ENCODE peak calls at places on chromosome X, in nine cellular contexts. One of them, this sample, is unnamed.
A peak's percentile ranks its signal among the peaks of the same experiment; 100 is the strongest.

GRCh38 chrX:39242187-39242586 is 440.9 kb downstream of the MID1IP1 start:
- DNase-seq in epithelial cell of esophagus: peak; percentile 38
- DNase-seq in AG10803: no peak
- DNase-seq in mucosa of descending colon: no peak
- DNase-seq in tibial artery: no peak
- DNase-seq in nephron progenitor cell: peak; percentile 12
- DNase-seq in cardiac muscle cell: peak; percentile 62
- DNase-seq in progenitor cell of endocrine pancreas: no peak
- DNase-seq in colonic mucosa: peak; percentile 64
- DNase-seq in this sample: peak; percentile 45

GRCh38 chrX:118626346-118626745 is 101.1 kb upstream of the IL13RA1 start:
- DNase-seq in epithelial cell of esophagus: no peak
- DNase-seq in AG10803: no peak
- DNase-seq in mucosa of descending colon: no peak
- DNase-seq in tibial artery: no peak
- DNase-seq in nephron progenitor cell: no peak
- DNase-seq in cardiac muscle cell: no peak
- DNase-seq in progenitor cell of endocrine pancreas: no peak
- DNase-seq in colonic mucosa: no peak
- DNase-seq in this sample: no peak

GRCh38 chrX:24081661-24082154 is 27.0 kb downstream of the EIF2S3 start:
- DNase-seq in epithelial cell of esophagus: peak; percentile 65
- DNase-seq in AG10803: peak; percentile 62
- DNase-seq in mucosa of descending colon: peak; percentile 64
- DNase-seq in tibial artery: peak; percentile 71
- DNase-seq in nephron progenitor cell: peak; percentile 55
- DNase-seq in cardiac muscle cell: peak; percentile 38
- DNase-seq in progenitor cell of endocrine pancreas: no peak
- DNase-seq in colonic mucosa: peak; percentile 58
- DNase-seq in this sample: peak; percentile 77

GRCh38 chrX:74922922-74923321 is 2.3 kb downstream of the NEXMIF start:
- DNase-seq in epithelial cell of esophagus: no peak
- DNase-seq in AG10803: no peak
- DNase-seq in mucosa of descending colon: no peak
- DNase-seq in tibial artery: no peak
- DNase-seq in nephron progenitor cell: no peak
- DNase-seq in cardiac muscle cell: no peak
- DNase-seq in progenitor cell of endocrine pancreas: no peak
- DNase-seq in colonic mucosa: no peak
- DNase-seq in this sample: no peak

GRCh38 chrX:120604359-120604782 is 470 bp downstream of the MCTS1 start:
- DNase-seq in epithelial cell of esophagus: peak; percentile 44
- DNase-seq in AG10803: peak; percentile 75
- DNase-seq in mucosa of descending colon: no peak
- DNase-seq in tibial artery: no peak
- DNase-seq in nephron progenitor cell: no peak
- DNase-seq in cardiac muscle cell: peak; percentile 1
- DNase-seq in progenitor cell of endocrine pancreas: no peak
- DNase-seq in colonic mucosa: peak; percentile 37
- DNase-seq in this sample: peak; percentile 22

GRCh38 chrX:100976211-100976610 is 6.7 kb downstream of the ARL13A start:
- DNase-seq in epithelial cell of esophagus: no peak
- DNase-seq in AG10803: no peak
- DNase-seq in mucosa of descending colon: no peak
- DNase-seq in tibial artery: no peak
- DNase-seq in nephron progenitor cell: no peak
- DNase-seq in cardiac muscle cell: no peak
- DNase-seq in progenitor cell of endocrine pancreas: no peak
- DNase-seq in colonic mucosa: no peak
- DNase-seq in this sample: no peak

GRCh38 chrX:2831471-2832228 is 2.9 kb downstream of the GYG2 start:
- DNase-seq in epithelial cell of esophagus: no peak
- DNase-seq in AG10803: no peak
- DNase-seq in mucosa of descending colon: no peak
- DNase-seq in tibial artery: no peak
- DNase-seq in nephron progenitor cell: no peak
- DNase-seq in cardiac muscle cell: no peak
- DNase-seq in progenitor cell of endocrine pancreas: no peak
- DNase-seq in colonic mucosa: no peak
- DNase-seq in this sample: no peak

GRCh38 chrX:130975947-130976346 is 72.9 kb upstream of the ENOX2 start:
- DNase-seq in epithelial cell of esophagus: peak; percentile 57
- DNase-seq in AG10803: peak; percentile 41
- DNase-seq in mucosa of descending colon: no peak
- DNase-seq in tibial artery: no peak
- DNase-seq in nephron progenitor cell: peak; percentile 64
- DNase-seq in cardiac muscle cell: peak; percentile 75
- DNase-seq in progenitor cell of endocrine pancreas: peak; percentile 29
- DNase-seq in colonic mucosa: peak; percentile 42
- DNase-seq in this sample: peak; percentile 55

GRCh38 chrX:50471390-50471789 is 765 bp upstream of the DGKK start:
- DNase-seq in epithelial cell of esophagus: no peak
- DNase-seq in AG10803: no peak
- DNase-seq in mucosa of descending colon: no peak
- DNase-seq in tibial artery: no peak
- DNase-seq in nephron progenitor cell: peak; percentile 28
- DNase-seq in cardiac muscle cell: peak; percentile 11
- DNase-seq in progenitor cell of endocrine pancreas: no peak
- DNase-seq in colonic mucosa: no peak
- DNase-seq in this sample: no peak

GRCh38 chrX:103758555-103758954 is 18.1 kb upstream of the PLP1 start:
- DNase-seq in epithelial cell of esophagus: no peak
- DNase-seq in AG10803: no peak
- DNase-seq in mucosa of descending colon: no peak
- DNase-seq in tibial artery: no peak
- DNase-seq in nephron progenitor cell: no peak
- DNase-seq in cardiac muscle cell: no peak
- DNase-seq in progenitor cell of endocrine pancreas: no peak
- DNase-seq in colonic mucosa: no peak
- DNase-seq in this sample: no peak

GRCh38 chrX:149045645-149046210 is 459.4 kb downstream of the IDS start:
- DNase-seq in epithelial cell of esophagus: no peak
- DNase-seq in AG10803: no peak
- DNase-seq in mucosa of descending colon: no peak
- DNase-seq in tibial artery: no peak
- DNase-seq in nephron progenitor cell: no peak
- DNase-seq in cardiac muscle cell: no peak
- DNase-seq in progenitor cell of endocrine pancreas: no peak
- DNase-seq in colonic mucosa: no peak
- DNase-seq in this sample: no peak

GRCh38 chrX:110167952-110168451 is 149.9 kb downstream of the AMMECR1 start:
- DNase-seq in epithelial cell of esophagus: peak; percentile 33
- DNase-seq in AG10803: peak; percentile 18
- DNase-seq in mucosa of descending colon: no peak
- DNase-seq in tibial artery: no peak
- DNase-seq in nephron progenitor cell: peak; percentile 57
- DNase-seq in cardiac muscle cell: peak; percentile 62
- DNase-seq in progenitor cell of endocrine pancreas: peak; percentile 15
- DNase-seq in colonic mucosa: no peak
- DNase-seq in this sample: peak; percentile 61

GRCh38 chrX:21373637-21374162 is 518 bp upstream of the CNKSR2 start:
- DNase-seq in epithelial cell of esophagus: no peak
- DNase-seq in AG10803: no peak
- DNase-seq in mucosa of descending colon: peak; percentile 40
- DNase-seq in tibial artery: peak; percentile 62
- DNase-seq in nephron progenitor cell: no peak
- DNase-seq in cardiac muscle cell: no peak
- DNase-seq in progenitor cell of endocrine pancreas: no peak
- DNase-seq in colonic mucosa: peak; percentile 48
- DNase-seq in this sample: peak; percentile 29

GRCh38 chrX:26918633-26919032 is 544.5 kb downstream of the PPP4R3C start:
- DNase-seq in epithelial cell of esophagus: peak; percentile 39
- DNase-seq in AG10803: no peak
- DNase-seq in mucosa of descending colon: no peak
- DNase-seq in tibial artery: no peak
- DNase-seq in nephron progenitor cell: peak; percentile 8
- DNase-seq in cardiac muscle cell: peak; percentile 16
- DNase-seq in progenitor cell of endocrine pancreas: no peak
- DNase-seq in colonic mucosa: no peak
- DNase-seq in this sample: peak; percentile 40
- TF ChIP-seq CTCF in epithelial cell of esophagus: peak; percentile 21
- TF ChIP-seq CTCF in AG10803: no peak
- TF ChIP-seq CTCF in mucosa of descending colon: no peak
- TF ChIP-seq CTCF in tibial artery: peak; percentile 15
- TF ChIP-seq CTCF in nephron progenitor cell: peak; percentile 15
- TF ChIP-seq CTCF in cardiac muscle cell: peak; percentile 28
- TF ChIP-seq CTCF in progenitor cell of endocrine pancreas: peak; percentile 28
- TF ChIP-seq CTCF in colonic mucosa: no peak
- TF ChIP-seq CTCF in this sample: peak; percentile 73

GRCh38 chrX:153692611-153693156 is 5.0 kb downstream of the SLC6A8 start:
- DNase-seq in epithelial cell of esophagus: no peak
- DNase-seq in AG10803: no peak
- DNase-seq in mucosa of descending colon: peak; percentile 49
- DNase-seq in tibial artery: no peak
- DNase-seq in nephron progenitor cell: no peak
- DNase-seq in cardiac muscle cell: no peak
- DNase-seq in progenitor cell of endocrine pancreas: no peak
- DNase-seq in colonic mucosa: no peak
- DNase-seq in this sample: no peak

GRCh38 chrX:153692003-153692402 is 4.3 kb downstream of the SLC6A8 start:
- DNase-seq in epithelial cell of esophagus: no peak
- DNase-seq in AG10803: no peak
- DNase-seq in mucosa of descending colon: no peak
- DNase-seq in tibial artery: no peak
- DNase-seq in nephron progenitor cell: no peak
- DNase-seq in cardiac muscle cell: no peak
- DNase-seq in progenitor cell of endocrine pancreas: no peak
- DNase-seq in colonic mucosa: no peak
- DNase-seq in this sample: no peak

GRCh38 chrX:153693216-153694086 is 5.7 kb downstream of the SLC6A8 start:
- DNase-seq in epithelial cell of esophagus: peak; percentile 63
- DNase-seq in AG10803: no peak
- DNase-seq in mucosa of descending colon: peak; percentile 47
- DNase-seq in tibial artery: no peak
- DNase-seq in nephron progenitor cell: no peak
- DNase-seq in cardiac muscle cell: no peak
- DNase-seq in progenitor cell of endocrine pancreas: no peak
- DNase-seq in colonic mucosa: no peak
- DNase-seq in this sample: no peak

GRCh38 chrX:153696100-153696499 is 8.4 kb downstream of the SLC6A8 start:
- DNase-seq in epithelial cell of esophagus: no peak
- DNase-seq in AG10803: no peak
- DNase-seq in mucosa of descending colon: no peak
- DNase-seq in tibial artery: no peak
- DNase-seq in nephron progenitor cell: no peak
- DNase-seq in cardiac muscle cell: no peak
- DNase-seq in progenitor cell of endocrine pancreas: no peak
- DNase-seq in colonic mucosa: no peak
- DNase-seq in this sample: no peak

DNA sequence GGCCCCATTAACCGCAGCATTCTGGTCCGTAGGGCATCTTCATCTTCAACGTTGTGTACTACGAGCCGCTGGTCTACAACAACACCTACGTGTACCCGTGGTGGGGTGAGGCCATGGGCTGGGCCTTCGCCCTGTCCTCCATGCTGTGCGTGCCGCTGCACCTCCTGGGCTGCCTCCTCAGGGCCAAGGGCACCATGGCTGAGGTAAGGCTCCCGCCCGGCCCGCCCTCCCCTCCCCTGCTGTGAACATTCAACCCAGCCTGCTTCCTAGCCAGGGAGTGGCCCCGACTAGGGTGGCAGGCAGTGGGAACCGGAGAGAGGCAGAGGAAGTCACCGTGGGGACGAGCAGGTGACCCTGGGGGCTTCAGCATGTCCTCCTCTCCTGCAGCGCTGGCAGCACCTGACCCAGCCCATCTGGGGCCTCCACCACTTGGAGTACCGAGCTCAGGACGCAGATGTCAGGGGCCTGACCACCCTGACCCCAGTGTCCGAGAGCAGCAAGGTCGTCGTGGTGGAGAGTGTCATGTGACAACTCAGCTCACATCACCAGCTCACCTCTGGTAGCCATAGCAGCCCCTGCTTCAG is 7.1 kb downstream of the SLC6A8 start:
- DNase-seq in epithelial cell of esophagus: no peak
- DNase-seq in AG10803: no peak
- DNase-seq in mucosa of descending colon: no peak
- DNase-seq in tibial artery: no peak
- DNase-seq in nephron progenitor cell: no peak
- DNase-seq in cardiac muscle cell: no peak
- DNase-seq in progenitor cell of endocrine pancreas: no peak
- DNase-seq in colonic mucosa: no peak
- DNase-seq in this sample: no peak
- TF ChIP-seq CTCF in epithelial cell of esophagus: no peak
- TF ChIP-seq CTCF in AG10803: no peak
- TF ChIP-seq CTCF in mucosa of descending colon: no peak
- TF ChIP-seq CTCF in tibial artery: no peak
- TF ChIP-seq CTCF in nephron progenitor cell: no peak
- TF ChIP-seq CTCF in cardiac muscle cell: no peak
- TF ChIP-seq CTCF in progenitor cell of endocrine pancreas: no peak
- TF ChIP-seq CTCF in colonic mucosa: no peak
- TF ChIP-seq CTCF in this sample: no peak

DNA sequence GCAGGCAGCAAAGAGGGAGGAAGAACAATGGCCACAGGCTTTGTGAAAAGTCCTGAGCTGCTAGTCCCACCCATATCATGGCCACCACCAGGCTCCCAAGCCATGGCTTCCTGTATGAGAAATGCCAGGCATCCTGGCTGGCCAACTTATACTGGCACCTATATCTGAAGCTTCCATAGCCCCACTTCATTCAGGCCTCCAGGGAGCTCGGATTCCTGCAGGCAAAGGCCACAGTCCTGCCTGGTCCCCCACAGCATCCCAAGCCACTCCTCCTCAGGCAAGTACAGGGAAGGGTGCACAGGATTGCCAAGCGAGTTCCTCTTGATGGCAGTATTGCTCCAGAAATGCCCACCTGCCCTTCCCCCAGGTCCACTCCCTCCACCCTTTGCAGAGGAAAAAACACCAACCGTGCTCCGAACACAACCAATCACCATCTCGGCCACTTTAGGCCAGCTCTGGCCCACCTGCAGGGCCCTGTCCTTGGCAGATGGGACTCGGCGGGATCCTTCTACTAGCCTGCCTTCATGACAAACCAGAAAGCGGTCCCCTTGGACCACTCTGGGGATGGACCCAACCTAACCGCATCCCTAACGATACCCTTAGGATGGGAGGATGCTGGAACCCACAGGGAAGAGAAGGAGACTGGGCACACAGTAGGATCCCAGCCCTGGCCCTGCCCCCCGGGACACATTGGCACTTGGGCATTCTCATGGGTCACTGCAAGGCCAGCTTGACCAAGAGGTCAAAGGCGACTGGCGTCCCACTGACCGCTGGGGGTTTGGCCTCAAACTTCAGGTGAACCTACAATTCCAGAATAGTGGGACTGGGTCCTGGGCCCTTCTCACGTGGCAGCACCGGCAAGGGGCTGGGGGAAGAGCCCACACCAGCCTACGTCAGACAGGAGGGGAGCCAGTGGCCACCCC is 220.4 kb upstream of the AGTR2 start:
- DNase-seq in epithelial cell of esophagus: no peak
- DNase-seq in AG10803: no peak
- DNase-seq in mucosa of descending colon: no peak
- DNase-seq in tibial artery: no peak
- DNase-seq in nephron progenitor cell: no peak
- DNase-seq in cardiac muscle cell: no peak
- DNase-seq in progenitor cell of endocrine pancreas: no peak
- DNase-seq in colonic mucosa: no peak
- DNase-seq in this sample: peak; percentile 95
- TF ChIP-seq CTCF in epithelial cell of esophagus: no peak
- TF ChIP-seq CTCF in AG10803: no peak
- TF ChIP-seq CTCF in mucosa of descending colon: no peak
- TF ChIP-seq CTCF in tibial artery: no peak
- TF ChIP-seq CTCF in nephron progenitor cell: no peak
- TF ChIP-seq CTCF in cardiac muscle cell: no peak
- TF ChIP-seq CTCF in progenitor cell of endocrine pancreas: no peak
- TF ChIP-seq CTCF in colonic mucosa: no peak
- TF ChIP-seq CTCF in this sample: peak; percentile 74

GRCh38 chrX:137432609-137433008 is 133.3 kb upstream of the ZIC3 start:
- DNase-seq in epithelial cell of esophagus: peak; percentile 2
- DNase-seq in AG10803: no peak
- DNase-seq in mucosa of descending colon: no peak
- DNase-seq in tibial artery: no peak
- DNase-seq in nephron progenitor cell: peak; percentile 34
- DNase-seq in cardiac muscle cell: peak; percentile 37
- DNase-seq in progenitor cell of endocrine pancreas: no peak
- DNase-seq in colonic mucosa: no peak
- DNase-seq in this sample: no peak
- TF ChIP-seq CTCF in epithelial cell of esophagus: peak; percentile 27
- TF ChIP-seq CTCF in AG10803: no peak
- TF ChIP-seq CTCF in mucosa of descending colon: no peak
- TF ChIP-seq CTCF in tibial artery: no peak
- TF ChIP-seq CTCF in nephron progenitor cell: peak; percentile 56
- TF ChIP-seq CTCF in cardiac muscle cell: no peak
- TF ChIP-seq CTCF in progenitor cell of endocrine pancreas: peak; percentile 52
- TF ChIP-seq CTCF in colonic mucosa: no peak
- TF ChIP-seq CTCF in this sample: peak; percentile 58

This sample was measured in WERI-Rb-1.